ENCODE peak calls at places on chromosomes 12 and 14, in six cellular contexts. U, D, M, A, K and B are unnamed samples.

GRCh38 chr14:23829736-23830474 is 123.7 kb upstream of the DHRS4 start:
- DNase-seq in A (peak; percentile 5), M (peak; percentile 96), U (no peak), K (peak; percentile 23), D (no peak), B (no peak)

GRCh38 chr14:72558721-72559120 is 335.2 kb downstream of the DPF3 start:
- DNase-seq in D (no peak), U (no peak), M (peak; percentile 49), A (no peak), K (peak; percentile 37), B (no peak)

GRCh38 chr14:101721951-101722661 is 39.4 kb upstream of the PPP2R5C start:
- DNase-seq in A (no peak), U (no peak), K (no peak), D (no peak), M (peak; percentile 89), B (no peak)

GRCh38 chr14:103854822-103855733 is 7.7 kb upstream of the PPP1R13B start:
- DNase-seq in K (no peak), M (peak; percentile 59), D (peak; percentile 61), A (peak; percentile 81), U (no peak), B (no peak)

GRCh38 chr14:100416921-100417451 is 93.8 kb downstream of the SLC25A47 start:
- DNase-seq in D (no peak), A (no peak), U (no peak), M (peak; percentile 86), K (peak; percentile 23), B (no peak)

GRCh38 chr14:98022541-98023520 is 1225.6 kb downstream of the VRK1 start:
- DNase-seq in A (no peak), U (no peak), K (no peak), M (no peak), D (no peak), B (no peak)

GRCh38 chr12:111429760-111430417 is 24.2 kb downstream of the SH2B3 start:
- DNase-seq in A (no peak), D (no peak), U (no peak), K (no peak), M (no peak), B (no peak)

GRCh38 chr12:65313704-65314317 is 35.3 kb downstream of the MSRB3 start:
- DNase-seq in A (no peak), M (peak; percentile 79), D (no peak), U (no peak), K (no peak), B (no peak)

GRCh38 chr12:2634481-2634880 is 160.3 kb upstream of the FKBP4 start:
- DNase-seq in K (no peak), U (no peak), A (no peak), M (no peak), D (no peak), B (no peak)

GRCh38 chr12:65430571-65431306 is 152.3 kb downstream of the MSRB3 start:
- DNase-seq in U (no peak), K (no peak), M (peak; percentile 94), A (no peak), D (no peak), B (no peak)

GRCh38 chr12:108495823-108496579 is 19.1 kb upstream of the FICD start:
- DNase-seq in U (no peak), A (no peak), K (no peak), D (no peak), M (no peak), B (no peak)

DNA sequence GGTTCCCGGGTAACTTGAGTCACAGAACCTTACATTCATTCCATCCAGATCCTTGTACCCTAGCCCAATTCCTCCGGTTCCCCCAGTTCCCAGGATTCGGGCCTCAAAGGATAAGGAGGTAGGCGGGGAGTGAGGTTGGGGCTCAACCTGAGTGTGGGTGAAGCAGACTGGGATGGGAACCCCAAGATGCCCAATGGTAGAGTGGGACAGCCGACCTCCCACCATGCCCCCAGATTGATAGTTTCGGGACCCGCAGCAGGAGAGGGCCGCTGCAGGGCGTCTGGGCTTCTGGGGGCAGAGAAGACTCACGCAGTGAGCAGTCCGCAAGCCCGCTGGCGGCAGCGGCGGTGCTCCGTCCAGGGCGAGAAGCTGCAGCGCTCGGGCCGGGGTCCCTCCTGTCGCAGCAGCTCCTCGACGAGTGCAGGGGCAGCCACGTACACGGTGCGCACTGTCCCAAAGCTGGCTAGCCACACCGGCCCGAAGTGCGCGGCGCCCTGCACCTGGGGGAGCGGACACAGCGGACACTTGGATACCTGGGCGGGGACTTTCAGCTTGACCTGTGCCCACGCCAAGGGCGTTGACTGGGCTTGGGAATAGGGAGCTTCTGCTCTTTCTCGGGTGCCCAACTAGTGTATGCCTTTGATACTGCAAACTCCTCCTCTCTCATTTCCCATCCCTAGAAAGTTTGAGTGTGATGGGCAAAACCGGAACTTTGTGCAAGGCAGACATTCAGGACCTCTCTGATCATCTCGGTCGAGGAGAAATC is 997 bp downstream of the CYP27B1 start:
- DNase-seq in A (peak; percentile 38), U (no peak), M (no peak), K (no peak), D (no peak), B (no peak)
- TF ChIP-seq CTCF in A (no peak), U (no peak), M (no peak), K (no peak), D (no peak), B (no peak)

DNA sequence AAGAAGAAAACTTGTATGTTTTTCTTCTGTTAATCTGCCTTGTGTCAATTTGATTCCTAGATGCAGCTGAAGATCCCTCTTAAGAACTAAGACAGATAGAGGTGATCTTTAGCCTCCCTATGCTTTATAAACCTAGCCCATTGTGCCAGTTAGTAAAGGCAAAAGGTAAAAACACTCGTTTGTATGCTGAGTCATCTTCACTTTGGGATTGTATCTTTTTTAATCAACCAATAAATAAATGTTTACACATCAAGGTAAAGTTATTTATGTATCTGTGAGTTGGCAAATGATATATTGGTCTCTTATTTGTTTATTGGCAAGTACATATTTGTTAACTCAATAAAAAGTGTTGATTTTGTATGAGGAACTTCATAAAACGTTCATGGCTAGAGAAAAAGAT is 165.9 kb upstream of the AMIGO2 start:
- DNase-seq in A (no peak), M (peak; percentile 81), K (no peak), D (no peak), U (no peak), B (no peak)
- TF ChIP-seq CTCF in A (no peak), M (no peak), K (no peak), D (no peak), U (no peak), B (no peak)

DNA sequence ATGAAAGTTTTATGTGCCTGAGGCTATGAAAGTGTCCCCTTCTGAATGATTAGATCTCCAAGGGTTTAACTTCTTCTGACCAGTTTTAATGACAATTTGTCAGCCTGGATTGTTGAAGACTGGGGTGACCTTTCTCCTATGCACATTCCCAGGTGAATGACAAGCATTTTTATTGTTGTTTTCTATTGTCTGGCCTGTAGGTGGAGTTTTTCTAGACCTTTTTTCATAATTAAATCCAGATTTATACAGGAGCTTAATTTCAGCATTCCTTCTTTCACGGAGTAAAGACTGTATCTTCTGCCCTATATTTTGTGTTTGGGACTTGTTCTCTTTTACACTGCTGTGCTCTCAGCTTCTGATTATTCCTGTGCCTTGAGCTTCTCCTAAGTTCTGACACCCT is 125.0 kb upstream of the FAR2 start:
- DNase-seq in K (no peak), A (no peak), D (no peak), M (peak; percentile 61), U (no peak), B (no peak)
- TF ChIP-seq CTCF in K (peak; percentile 20), A (no peak), D (peak; percentile 45), M (peak; percentile 96), U (no peak), B (peak; percentile 55)

GRCh38 chr14:95850429-95850828 is 26.2 kb upstream of the TUNAR start:
- DNase-seq in A (no peak), U (no peak), M (no peak), K (no peak), D (no peak), B (no peak)
- TF ChIP-seq CTCF in A (no peak), U (no peak), M (no peak), K (no peak), D (no peak), B (no peak)

GRCh38 chr12:121013715-121014114 is 2.6 kb downstream of the C12orf43 start:
- DNase-seq in A (no peak), K (no peak), D (no peak), U (no peak), M (no peak), B (no peak)
- TF ChIP-seq CTCF in A (no peak), K (no peak), D (no peak), U (no peak), M (peak; percentile 30), B (peak; percentile 22)

GRCh38 chr12:48980389-48980952 is 2.3 kb downstream of the WNT1 start:
- DNase-seq in D (no peak), M (peak; percentile 16), U (no peak), A (peak; percentile 25), K (no peak), B (no peak)
- TF ChIP-seq CTCF in D (no peak), M (peak; percentile 38), U (no peak), A (no peak), K (no peak), B (no peak)

GRCh38 chr14:33736299-33736698 is 214.6 kb downstream of the EGLN3 start:
- DNase-seq in M (no peak), K (no peak), D (no peak), U (no peak), A (no peak), B (no peak)

GRCh38 chr14:33738029-33738428 is 212.8 kb downstream of the EGLN3 start:
- DNase-seq in D (no peak), K (no peak), M (no peak), A (no peak), U (no peak), B (no peak)

GRCh38 chr14:33738481-33738880 is 212.4 kb downstream of the EGLN3 start:
- DNase-seq in D (no peak), A (no peak), U (no peak), K (no peak), M (no peak), B (no peak)

GRCh38 chr14:33736979-33737378 is 213.9 kb downstream of the EGLN3 start:
- DNase-seq in D (no peak), U (no peak), K (no peak), M (no peak), A (no peak), B (no peak)

DNA sequence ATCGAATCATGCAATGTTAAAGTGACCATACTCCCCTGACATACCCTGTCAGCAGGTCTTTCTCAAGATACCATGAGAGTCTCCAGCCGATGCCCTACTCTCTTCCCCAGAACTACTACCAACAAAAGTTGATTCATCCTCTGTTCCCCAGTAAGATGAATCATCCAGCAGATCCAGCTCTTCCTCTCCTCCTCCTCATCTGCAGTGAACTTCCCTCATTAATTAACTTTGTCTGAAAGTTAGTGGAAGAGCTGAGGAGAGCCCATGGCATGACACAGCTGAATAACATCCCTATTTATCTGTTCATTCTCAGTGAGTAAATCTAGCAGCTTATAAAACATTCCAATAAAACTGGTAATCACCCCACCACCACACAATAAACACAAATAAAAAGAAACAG is 213.4 kb downstream of the EGLN3 start:
- DNase-seq in K (no peak), A (no peak), U (no peak), D (no peak), M (peak; percentile 83), B (no peak)
- TF ChIP-seq CTCF in K (no peak), A (no peak), U (no peak), D (no peak), M (no peak), B (no peak)